ENCODE peak calls at places on chromosome 22, in ten cellular contexts. B is activated naive CD8-positive, alpha-beta T cell treated with anti-CD3 and anti-CD28 coated beads, Interleukin-2, amount 50 U/mL, for 16 hours; A is posterior cingulate gyrus; Z is Peyer's patch; Y is stimulated activated CD4-positive, alpha-beta T cell treated with anti-CD3 and anti-CD28 coated beads, Interleukin-2, amount 100 ng/mL, for 48 hours; G is NCI-H187; O is effector memory CD4-positive, alpha-beta T cell; E is occipital lobe; Q is C1 segment of cervical spinal cord; J is mesenteric fat pad. C is an unnamed sample.

GRCh38 chr22:29314537-29315285 is 786 bp downstream of the RASL10A start:
- DNase-seq in B (no peak), A (no peak), Z (peak), Y (no peak), G (no peak), O (no peak), E (no peak), Q (no peak), J (no peak), C (peak)

GRCh38 chr22:46574993-46575914 is 37.8 kb upstream of the CELSR1 start:
- DNase-seq in B (no peak), A (no peak), Z (peak), Y (no peak), G (no peak), O (no peak), E (no peak), Q (no peak), J (no peak), C (peak)

GRCh38 chr22:42958937-42959336 is 56.0 kb downstream of the PACSIN2 start:
- DNase-seq in B (no peak), A (no peak), Z (no peak), Y (no peak), G (no peak), O (no peak), E (no peak), Q (no peak), J (no peak), C (no peak)

GRCh38 chr22:19805821-19806212 is 45.2 kb downstream of the TBX1 start:
- DNase-seq in B (no peak), A (peak), Z (no peak), Y (no peak), G (no peak), O (no peak), E (no peak), Q (no peak), J (no peak), C (no peak)

GRCh38 chr22:30195245-30196140 is 51.1 kb downstream of the LIF start:
- DNase-seq in B (no peak), A (no peak), Z (no peak), Y (no peak), G (no peak), O (no peak), E (no peak), Q (no peak), J (no peak), C (no peak)

GRCh38 chr22:38755911-38756532 is at the start of gene SUN2:
- DNase-seq in B (peak), A (peak), Z (peak), Y (peak), G (peak), O (peak), E (peak), Q (peak), J (peak), C (peak)

GRCh38 chr22:20422965-20423635 is 14.5 kb downstream of the SCARF2 start:
- DNase-seq in B (no peak), A (peak), Z (peak), Y (no peak), G (no peak), O (no peak), E (peak), Q (peak), J (no peak), C (peak)

GRCh38 chr22:31650391-31650790 is 11.6 kb downstream of the PISD start:
- DNase-seq in B (no peak), A (no peak), Z (no peak), Y (no peak), G (no peak), O (no peak), E (no peak), Q (no peak), J (no peak), C (no peak)

GRCh38 chr22:46652081-46652929 is 32.1 kb downstream of the GRAMD4 start:
- DNase-seq in B (no peak), A (no peak), Z (no peak), Y (no peak), G (no peak), O (no peak), E (no peak), Q (no peak), J (no peak), C (no peak)

GRCh38 chr22:24002272-24002671 is 3.0 kb downstream of the GSTT4 start:
- DNase-seq in B (no peak), A (no peak), Z (no peak), Y (no peak), G (no peak), O (no peak), E (no peak), Q (no peak), J (no peak), C (no peak)

GRCh38 chr22:18978506-18978905 is 42.4 kb upstream of the PRODH start:
- DNase-seq in B (no peak), A (peak), Z (peak), Y (no peak), G (no peak), O (no peak), E (no peak), Q (no peak), J (no peak), C (no peak)

GRCh38 chr22:29443452-29443851 is 5.1 kb downstream of the RFPL1 start:
- DNase-seq in B (no peak), A (no peak), Z (no peak), Y (no peak), G (no peak), O (no peak), E (no peak), Q (no peak), J (no peak), C (no peak)

GRCh38 chr22:48277868-48278581 is 1515.6 kb downstream of the TBC1D22A start:
- DNase-seq in B (no peak), A (peak), Z (no peak), Y (no peak), G (no peak), O (no peak), E (no peak), Q (peak), J (peak), C (no peak)

GRCh38 chr22:23074451-23074850 is 4.1 kb downstream of the GNAZ start:
- DNase-seq in B (no peak), A (no peak), Z (no peak), Y (no peak), G (no peak), O (no peak), E (no peak), Q (no peak), J (no peak), C (no peak)

GRCh38 chr22:24834845-24835570 is 29.0 kb downstream of the SGSM1 start:
- DNase-seq in B (no peak), A (no peak), Z (no peak), Y (no peak), G (no peak), O (no peak), E (no peak), Q (no peak), J (no peak), C (no peak)

GRCh38 chr22:28710112-28710888 is 30.7 kb upstream of the TTC28 start:
- DNase-seq in B (no peak), A (no peak), Z (no peak), Y (no peak), G (no peak), O (no peak), E (no peak), Q (no peak), J (no peak), C (no peak)

GRCh38 chr22:17832665-17833064 is 58.4 kb upstream of the BID start:
- DNase-seq in B (no peak), A (no peak), Z (peak), Y (no peak), G (peak), O (no peak), E (no peak), Q (no peak), J (no peak), C (no peak)

GRCh38 chr22:49555526-49555925 is 272.1 kb downstream of the BRD1 start:
- DNase-seq in B (no peak), A (no peak), Z (peak), Y (no peak), G (no peak), O (no peak), E (no peak), Q (no peak), J (peak), C (no peak)

GRCh38 chr22:36016656-36017055 is 12.0 kb downstream of the RBFOX2 start:
- DNase-seq in B (no peak), A (no peak), Z (no peak), Y (no peak), G (no peak), O (no peak), E (no peak), Q (no peak), J (no peak), C (no peak)

C was measured in RWPE2.